ENCODE peak calls at places on chromosome 5, in seven cellular contexts. W, K, B, H, G, U and Z are unnamed samples.

GRCh38 chr5:103901885-103902284 is 339.3 kb upstream of the NUDT12 start:
- DNase-seq in W (no peak), K (no peak), B (no peak), H (no peak), G (no peak), U (no peak), Z (no peak)

GRCh38 chr5:134460551-134460950 is 48.9 kb upstream of the CDKN2AIPNL start:
- DNase-seq in W (no peak), K (no peak), B (no peak), H (no peak), G (no peak), U (no peak), Z (no peak)

GRCh38 chr5:73387630-73388370 is 60.8 kb downstream of the FOXD1 start:
- DNase-seq in W (no peak), K (no peak), B (no peak), H (no peak), G (peak; percentile 34), U (no peak), Z (no peak)

GRCh38 chr5:143536364-143536763 is 132.9 kb upstream of the NR3C1 start:
- DNase-seq in W (peak; percentile 88), K (peak; percentile 99), B (no peak), H (peak; percentile 28), G (no peak), U (no peak), Z (peak; percentile 34)

GRCh38 chr5:57176350-57176857 is 2.5 kb downstream of the GPBP1 start:
- DNase-seq in W (no peak), K (peak; percentile 86), B (no peak), H (peak; percentile 15), G (no peak), U (no peak), Z (no peak)

GRCh38 chr5:50770441-50770840 is 104.0 kb downstream of the PARP8 start:
- DNase-seq in W (no peak), K (no peak), B (no peak), H (no peak), G (no peak), U (no peak), Z (no peak)

GRCh38 chr5:173271371-173271770 is 36.4 kb upstream of the NKX2-5 start:
- DNase-seq in W (no peak), K (no peak), B (no peak), H (no peak), G (no peak), U (no peak), Z (no peak)

GRCh38 chr5:63928451-63928850 is 33.8 kb downstream of the HTR1A start:
- DNase-seq in W (no peak), K (no peak), B (no peak), H (no peak), G (peak; percentile 37), U (no peak), Z (no peak)